ENCODE peak calls at places on chromosomes 1 and 21, in four cellular contexts. One of them, this sample, is unnamed.

GRCh38 chr1:214700381-214700780 is 97.4 kb downstream of the CENPF start:
- DNase-seq in NCI-H774: no peak
- DNase-seq in HAP-1: no peak
- DNase-seq in SW 1271: no peak
- DNase-seq in this sample: no peak

GRCh38 chr1:181092883-181093282 is 4.4 kb downstream of the IER5 start:
- DNase-seq in NCI-H774: no peak
- DNase-seq in HAP-1: no peak
- DNase-seq in SW 1271: no peak
- DNase-seq in this sample: no peak

GRCh38 chr1:152141971-152142584 is 16.9 kb downstream of the RPTN start:
- DNase-seq in NCI-H774: no peak
- DNase-seq in HAP-1: peak
- DNase-seq in SW 1271: peak
- DNase-seq in this sample: peak

GRCh38 chr1:234724517-234725176 is 114.7 kb upstream of the IRF2BP2 start:
- DNase-seq in NCI-H774: no peak
- DNase-seq in HAP-1: no peak
- DNase-seq in SW 1271: no peak
- DNase-seq in this sample: peak

GRCh38 chr1:219041819-219042218 is 131.9 kb upstream of the LYPLAL1 start:
- DNase-seq in NCI-H774: no peak
- DNase-seq in HAP-1: peak
- DNase-seq in SW 1271: no peak
- DNase-seq in this sample: no peak

GRCh38 chr1:111665527-111665926 is 45.9 kb downstream of the RAP1A start:
- DNase-seq in NCI-H774: no peak
- DNase-seq in HAP-1: no peak
- DNase-seq in SW 1271: no peak
- DNase-seq in this sample: no peak

GRCh38 chr21:31172328-31172727 is 134.1 kb upstream of the KRTAP19-8 start:
- DNase-seq in NCI-H774: no peak
- DNase-seq in HAP-1: no peak
- DNase-seq in SW 1271: no peak
- DNase-seq in this sample: no peak

GRCh38 chr1:108972941-108973340 is 9.7 kb upstream of the CLCC1 start:
- DNase-seq in NCI-H774: no peak
- DNase-seq in HAP-1: no peak
- DNase-seq in SW 1271: no peak
- DNase-seq in this sample: no peak

GRCh38 chr1:163115887-163116286 is 46.7 kb downstream of the RGS4 start:
- DNase-seq in NCI-H774: no peak
- DNase-seq in HAP-1: no peak
- DNase-seq in SW 1271: no peak
- DNase-seq in this sample: no peak

GRCh38 chr1:52139817-52140540 is 1.9 kb upstream of the ZFYVE9 start:
- DNase-seq in NCI-H774: no peak
- DNase-seq in HAP-1: no peak
- DNase-seq in SW 1271: peak
- DNase-seq in this sample: no peak

GRCh38 chr1:180734366-180734765 is 102.5 kb downstream of the XPR1 start:
- DNase-seq in NCI-H774: no peak
- DNase-seq in HAP-1: no peak
- DNase-seq in SW 1271: no peak
- DNase-seq in this sample: no peak

GRCh38 chr1:152495066-152495675 is 15.4 kb upstream of the LCE5A start:
- DNase-seq in NCI-H774: no peak
- DNase-seq in HAP-1: peak
- DNase-seq in SW 1271: no peak
- DNase-seq in this sample: no peak

GRCh38 chr1:223738465-223739365 is 26.4 kb downstream of the CAPN2 start:
- DNase-seq in NCI-H774: no peak
- DNase-seq in HAP-1: peak
- DNase-seq in SW 1271: no peak
- DNase-seq in this sample: peak

GRCh38 chr1:183571678-183572268 is 18.5 kb downstream of the NCF2 start:
- DNase-seq in NCI-H774: no peak
- DNase-seq in HAP-1: no peak
- DNase-seq in SW 1271: no peak
- DNase-seq in this sample: no peak

GRCh38 chr1:170790651-170791071 is 126.7 kb downstream of the PRRX1 start:
- DNase-seq in NCI-H774: no peak
- DNase-seq in HAP-1: no peak
- DNase-seq in SW 1271: no peak
- DNase-seq in this sample: no peak

GRCh38 chr1:23558140-23558871 is 995 bp downstream of the ID3 start:
- DNase-seq in NCI-H774: no peak
- DNase-seq in HAP-1: peak
- DNase-seq in SW 1271: peak
- DNase-seq in this sample: no peak

GRCh38 chr21:42739061-42739931 is 85.9 kb downstream of the PDE9A start:
- DNase-seq in NCI-H774: no peak
- DNase-seq in HAP-1: no peak
- DNase-seq in SW 1271: no peak
- DNase-seq in this sample: no peak

GRCh38 chr1:58047265-58047858 is 499.2 kb downstream of the OMA1 start:
- DNase-seq in NCI-H774: no peak
- DNase-seq in HAP-1: peak
- DNase-seq in SW 1271: no peak
- DNase-seq in this sample: no peak

GRCh38 chr1:62175568-62176179 is 19.0 kb upstream of the L1TD1 start:
- DNase-seq in NCI-H774: peak
- DNase-seq in HAP-1: peak
- DNase-seq in SW 1271: peak
- DNase-seq in this sample: peak

GRCh38 chr1:213733708-213734107 is 254.1 kb upstream of the PROX1 start:
- DNase-seq in NCI-H774: no peak
- DNase-seq in HAP-1: no peak
- DNase-seq in SW 1271: no peak
- DNase-seq in this sample: no peak

GRCh38 chr1:147640553-147641165 is 29.7 kb downstream of the ACP6 start:
- DNase-seq in NCI-H774: peak
- DNase-seq in HAP-1: peak
- DNase-seq in SW 1271: peak
- DNase-seq in this sample: no peak